ENCODE peak calls at places on chromosomes 12 and 14, in five cellular contexts. One of them, this sample, is unnamed.

GRCh38 chr14:68749487-68750475 is 43.1 kb downstream of the ZFP36L1 start:
- DNase-seq in thyroid gland: peak; percentile 60
- DNase-seq in OCI-LY7: no peak
- DNase-seq in left ventricle myocardium inferior: no peak
- DNase-seq in cardiac muscle cell: peak; percentile 81
- DNase-seq in this sample: no peak

GRCh38 chr14:67850066-67850830 is 30.7 kb downstream of the RAD51B start:
- DNase-seq in cardiac muscle cell: no peak
- DNase-seq in left ventricle myocardium inferior: no peak
- DNase-seq in thyroid gland: no peak
- DNase-seq in OCI-LY7: no peak
- DNase-seq in this sample: no peak

GRCh38 chr12:93347054-93347786 is 30.5 kb upstream of the NUDT4 start:
- DNase-seq in cardiac muscle cell: no peak
- DNase-seq in OCI-LY7: no peak
- DNase-seq in thyroid gland: no peak
- DNase-seq in left ventricle myocardium inferior: no peak
- DNase-seq in this sample: no peak

GRCh38 chr12:96120359-96121100 is 73.6 kb upstream of the ELK3 start:
- DNase-seq in OCI-LY7: no peak
- DNase-seq in thyroid gland: no peak
- DNase-seq in cardiac muscle cell: no peak
- DNase-seq in left ventricle myocardium inferior: no peak
- DNase-seq in this sample: no peak

GRCh38 chr14:63418020-63418419 is 99.3 kb upstream of the GPHB5 start:
- DNase-seq in cardiac muscle cell: no peak
- DNase-seq in OCI-LY7: no peak
- DNase-seq in thyroid gland: no peak
- DNase-seq in left ventricle myocardium inferior: no peak
- DNase-seq in this sample: no peak

GRCh38 chr12:106566771-106567170 is 16.0 kb upstream of the RFX4 start:
- DNase-seq in thyroid gland: no peak
- DNase-seq in OCI-LY7: no peak
- DNase-seq in cardiac muscle cell: no peak
- DNase-seq in left ventricle myocardium inferior: no peak
- DNase-seq in this sample: no peak

GRCh38 chr12:87196329-87196728 is 832.9 kb downstream of the C12orf50 start:
- DNase-seq in thyroid gland: no peak
- DNase-seq in OCI-LY7: no peak
- DNase-seq in cardiac muscle cell: no peak
- DNase-seq in left ventricle myocardium inferior: no peak
- DNase-seq in this sample: no peak

GRCh38 chr14:101037021-101037817 is 133.7 kb upstream of the RTL1 start:
- DNase-seq in left ventricle myocardium inferior: no peak
- DNase-seq in OCI-LY7: no peak
- DNase-seq in cardiac muscle cell: no peak
- DNase-seq in thyroid gland: no peak
- DNase-seq in this sample: no peak

GRCh38 chr14:85002846-85003245 is 527.1 kb upstream of the FLRT2 start:
- DNase-seq in left ventricle myocardium inferior: no peak
- DNase-seq in thyroid gland: no peak
- DNase-seq in OCI-LY7: no peak
- DNase-seq in cardiac muscle cell: no peak
- DNase-seq in this sample: no peak

GRCh38 chr12:110254971-110255540 is 26.0 kb upstream of the ATP2A2 start:
- DNase-seq in OCI-LY7: no peak
- DNase-seq in left ventricle myocardium inferior: no peak
- DNase-seq in cardiac muscle cell: no peak
- DNase-seq in thyroid gland: peak; percentile 60
- DNase-seq in this sample: no peak

GRCh38 chr14:52268191-52269061 is 928 bp downstream of the PTGDR start:
- DNase-seq in cardiac muscle cell: peak; percentile 14
- DNase-seq in OCI-LY7: no peak
- DNase-seq in left ventricle myocardium inferior: no peak
- DNase-seq in thyroid gland: no peak
- DNase-seq in this sample: no peak

GRCh38 chr12:28543021-28543890 is 353.0 kb downstream of the CCDC91 start:
- DNase-seq in thyroid gland: no peak
- DNase-seq in left ventricle myocardium inferior: no peak
- DNase-seq in cardiac muscle cell: no peak
- DNase-seq in OCI-LY7: no peak
- DNase-seq in this sample: no peak

GRCh38 chr12:92144045-92144630 is 1.5 kb downstream of the BTG1 start:
- DNase-seq in thyroid gland: peak; percentile 63
- DNase-seq in cardiac muscle cell: peak; percentile 94
- DNase-seq in left ventricle myocardium inferior: peak; percentile 57
- DNase-seq in OCI-LY7: peak; percentile 88
- DNase-seq in this sample: peak; percentile 45

GRCh38 chr14:99427632-99428315 is 52.9 kb downstream of the SETD3 start:
- DNase-seq in left ventricle myocardium inferior: no peak
- DNase-seq in OCI-LY7: no peak
- DNase-seq in cardiac muscle cell: no peak
- DNase-seq in thyroid gland: no peak
- DNase-seq in this sample: no peak

GRCh38 chr12:26636710-26637328 is 196.2 kb downstream of the ITPR2 start:
- DNase-seq in cardiac muscle cell: no peak
- DNase-seq in thyroid gland: no peak
- DNase-seq in OCI-LY7: no peak
- DNase-seq in left ventricle myocardium inferior: no peak
- DNase-seq in this sample: no peak

GRCh38 chr12:107570721-107571120 is 114.9 kb upstream of the PWP1 start:
- DNase-seq in thyroid gland: no peak
- DNase-seq in cardiac muscle cell: no peak
- DNase-seq in left ventricle myocardium inferior: no peak
- DNase-seq in OCI-LY7: no peak
- DNase-seq in this sample: no peak

GRCh38 chr12:47881826-47882427 is 22.9 kb downstream of the VDR start:
- DNase-seq in thyroid gland: no peak
- DNase-seq in OCI-LY7: no peak
- DNase-seq in cardiac muscle cell: no peak
- DNase-seq in left ventricle myocardium inferior: no peak
- DNase-seq in this sample: no peak

GRCh38 chr14:61498811-61499210 is 177.4 kb downstream of the PRKCH start:
- DNase-seq in left ventricle myocardium inferior: no peak
- DNase-seq in cardiac muscle cell: no peak
- DNase-seq in thyroid gland: peak; percentile 52
- DNase-seq in OCI-LY7: no peak
- DNase-seq in this sample: no peak

GRCh38 chr12:83823386-83824045 is 1089.1 kb downstream of the SLC6A15 start:
- DNase-seq in OCI-LY7: peak; percentile 55
- DNase-seq in thyroid gland: no peak
- DNase-seq in left ventricle myocardium inferior: no peak
- DNase-seq in cardiac muscle cell: peak; percentile 61
- DNase-seq in this sample: peak; percentile 67

GRCh38 chr12:105445261-105446015 is 114.9 kb downstream of the C12orf75 start:
- DNase-seq in left ventricle myocardium inferior: no peak
- DNase-seq in cardiac muscle cell: peak; percentile 23
- DNase-seq in OCI-LY7: no peak
- DNase-seq in thyroid gland: no peak
- DNase-seq in this sample: no peak

GRCh38 chr14:52802597-52802996 is 11.2 kb upstream of the GNPNAT1 start:
- DNase-seq in cardiac muscle cell: no peak
- DNase-seq in left ventricle myocardium inferior: no peak
- DNase-seq in OCI-LY7: no peak
- DNase-seq in thyroid gland: no peak
- DNase-seq in this sample: no peak

GRCh38 chr12:3557136-3557697 is 66.2 kb downstream of the PRMT8 start:
- DNase-seq in cardiac muscle cell: no peak
- DNase-seq in thyroid gland: no peak
- DNase-seq in left ventricle myocardium inferior: no peak
- DNase-seq in OCI-LY7: no peak
- DNase-seq in this sample: no peak

GRCh38 chr12:62931481-62931880 is 3.5 kb downstream of the PPM1H start:
- DNase-seq in OCI-LY7: no peak
- DNase-seq in cardiac muscle cell: no peak
- DNase-seq in left ventricle myocardium inferior: no peak
- DNase-seq in thyroid gland: no peak
- DNase-seq in this sample: no peak

GRCh38 chr12:2451025-2451424 is 343.7 kb upstream of the FKBP4 start:
- DNase-seq in OCI-LY7: no peak
- DNase-seq in thyroid gland: no peak
- DNase-seq in left ventricle myocardium inferior: no peak
- DNase-seq in cardiac muscle cell: no peak
- DNase-seq in this sample: no peak

GRCh38 chr12:4227046-4227445 is 46.5 kb upstream of the CCND2 start:
- DNase-seq in cardiac muscle cell: no peak
- DNase-seq in thyroid gland: no peak
- DNase-seq in OCI-LY7: no peak
- DNase-seq in left ventricle myocardium inferior: no peak
- DNase-seq in this sample: no peak

GRCh38 chr12:52307836-52308806 is 13.1 kb downstream of the KRT83 start:
- DNase-seq in left ventricle myocardium inferior: peak; percentile 35
- DNase-seq in cardiac muscle cell: peak; percentile 82
- DNase-seq in thyroid gland: peak; percentile 87
- DNase-seq in OCI-LY7: no peak
- DNase-seq in this sample: peak; percentile 60

GRCh38 chr14:99806841-99807240 is 13.6 kb downstream of the EML1 start:
- DNase-seq in left ventricle myocardium inferior: no peak
- DNase-seq in OCI-LY7: no peak
- DNase-seq in cardiac muscle cell: no peak
- DNase-seq in thyroid gland: no peak
- DNase-seq in this sample: no peak

GRCh38 chr14:21104448-21105060 is 3.7 kb downstream of the TMEM253 start:
- DNase-seq in cardiac muscle cell: peak; percentile 83
- DNase-seq in thyroid gland: peak; percentile 86
- DNase-seq in left ventricle myocardium inferior: peak; percentile 78
- DNase-seq in OCI-LY7: peak; percentile 80
- DNase-seq in this sample: peak; percentile 74

GRCh38 chr12:46489951-46490388 is 117.4 kb upstream of the SLC38A2 start:
- DNase-seq in thyroid gland: no peak
- DNase-seq in cardiac muscle cell: no peak
- DNase-seq in OCI-LY7: no peak
- DNase-seq in left ventricle myocardium inferior: no peak
- DNase-seq in this sample: no peak

GRCh38 chr14:24172871-24173281 is 996 bp downstream of the REC8 start:
- DNase-seq in thyroid gland: no peak
- DNase-seq in cardiac muscle cell: no peak
- DNase-seq in left ventricle myocardium inferior: no peak
- DNase-seq in OCI-LY7: no peak
- DNase-seq in this sample: no peak

GRCh38 chr12:3487027-3487426 is 4.0 kb upstream of the PRMT8 start:
- DNase-seq in OCI-LY7: no peak
- DNase-seq in thyroid gland: no peak
- DNase-seq in cardiac muscle cell: no peak
- DNase-seq in left ventricle myocardium inferior: no peak
- DNase-seq in this sample: no peak

GRCh38 chr14:79274641-79275366 is 936.5 kb downstream of the DIO2 start:
- DNase-seq in thyroid gland: no peak
- DNase-seq in OCI-LY7: no peak
- DNase-seq in left ventricle myocardium inferior: no peak
- DNase-seq in cardiac muscle cell: no peak
- DNase-seq in this sample: no peak

GRCh38 chr14:55446127-55446736 is 5.8 kb upstream of the TBPL2 start:
- DNase-seq in cardiac muscle cell: peak; percentile 93
- DNase-seq in left ventricle myocardium inferior: no peak
- DNase-seq in OCI-LY7: peak; percentile 71
- DNase-seq in thyroid gland: peak; percentile 79
- DNase-seq in this sample: no peak

GRCh38 chr12:86683568-86683991 is 427.4 kb upstream of the MGAT4C start:
- DNase-seq in OCI-LY7: no peak
- DNase-seq in left ventricle myocardium inferior: no peak
- DNase-seq in thyroid gland: no peak
- DNase-seq in cardiac muscle cell: no peak
- DNase-seq in this sample: no peak

GRCh38 chr12:100503228-100503628 is 29.6 kb downstream of the NR1H4 start:
- DNase-seq in thyroid gland: no peak
- DNase-seq in left ventricle myocardium inferior: no peak
- DNase-seq in OCI-LY7: no peak
- DNase-seq in cardiac muscle cell: no peak
- DNase-seq in this sample: no peak
- H3K27ac ChIP-seq in thyroid gland: no peak overlapping the region
- H3K27ac ChIP-seq in left ventricle myocardium inferior: no peak overlapping the region
- H3K27ac ChIP-seq in OCI-LY7: no peak overlapping the region
- H3K27ac ChIP-seq in cardiac muscle cell: no peak overlapping the region
- H3K27ac ChIP-seq in this sample: peak overlapping the region; percentile 84

DNA sequence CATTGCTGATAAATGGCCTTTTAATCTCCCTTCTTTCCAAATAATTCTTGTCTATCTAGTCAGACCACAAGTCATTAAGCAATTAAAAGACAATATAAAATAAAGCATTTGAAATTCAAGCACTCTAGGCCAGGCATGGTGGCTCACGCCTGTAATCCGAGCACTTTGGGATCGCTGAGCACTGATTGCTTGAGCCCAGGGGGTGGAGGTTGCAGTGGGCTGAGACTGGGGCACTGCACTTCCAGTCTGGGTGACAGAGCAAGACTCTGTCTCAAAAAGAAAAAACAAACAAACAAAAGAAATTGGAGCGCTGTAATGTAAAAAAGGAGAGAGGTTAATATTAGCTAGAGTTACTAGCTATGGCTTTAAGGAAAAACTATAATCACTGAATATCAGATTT is 30.5 kb upstream of the CSRP2 start:
- DNase-seq in thyroid gland: no peak
- DNase-seq in left ventricle myocardium inferior: no peak
- DNase-seq in cardiac muscle cell: no peak
- DNase-seq in OCI-LY7: no peak
- DNase-seq in this sample: no peak
- TF ChIP-seq CTCF in thyroid gland: no peak
- TF ChIP-seq CTCF in left ventricle myocardium inferior: no peak
- TF ChIP-seq CTCF in cardiac muscle cell: no peak
- TF ChIP-seq CTCF in OCI-LY7: no peak
- TF ChIP-seq CTCF in this sample: no peak

DNA sequence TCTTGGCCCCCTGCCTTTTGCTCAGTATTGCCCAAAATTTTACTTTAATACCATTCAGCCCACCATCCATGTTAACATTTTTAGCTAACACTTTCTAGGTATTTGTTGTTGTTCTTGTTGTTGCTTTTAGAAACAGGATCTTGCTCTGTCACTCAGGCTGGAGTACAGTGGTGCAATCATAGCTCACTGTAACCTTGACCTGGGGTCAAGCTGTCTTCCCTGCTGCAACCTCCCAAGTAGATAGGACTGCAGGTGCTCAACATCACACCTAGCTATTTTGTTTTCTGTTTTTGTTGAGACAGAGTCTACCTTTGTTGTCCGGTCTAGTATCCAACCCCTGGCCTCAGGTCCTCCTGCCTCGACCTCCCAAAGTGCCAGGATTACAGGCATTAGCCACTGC is 4.0 kb downstream of the MIPOL1 start:
- DNase-seq in cardiac muscle cell: no peak
- DNase-seq in OCI-LY7: no peak
- DNase-seq in thyroid gland: no peak
- DNase-seq in left ventricle myocardium inferior: no peak
- DNase-seq in this sample: no peak
- H3K27ac ChIP-seq in cardiac muscle cell: no peak overlapping the region
- H3K27ac ChIP-seq in OCI-LY7: no peak overlapping the region
- H3K27ac ChIP-seq in thyroid gland: no peak overlapping the region
- H3K27ac ChIP-seq in left ventricle myocardium inferior: no peak overlapping the region
- H3K27ac ChIP-seq in this sample: no peak overlapping the region

DNA sequence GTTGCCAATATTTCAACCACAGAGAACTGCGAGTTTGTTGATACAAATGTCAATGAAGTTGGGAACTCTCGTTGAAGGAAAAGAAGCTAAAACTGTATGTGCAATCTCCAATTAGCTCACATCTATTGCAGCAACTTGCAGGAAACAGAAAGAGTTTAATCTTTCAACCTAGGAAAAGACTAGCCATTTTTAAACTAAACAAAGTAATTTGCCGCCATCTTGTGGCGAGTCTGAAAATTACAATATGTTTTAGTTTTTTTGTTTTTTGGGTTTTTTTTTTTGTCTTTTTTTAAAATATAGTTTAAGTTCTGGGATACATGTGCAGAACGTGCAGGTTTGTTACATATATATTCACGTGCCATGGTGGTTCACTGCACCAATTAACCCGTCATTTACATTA is 131.2 kb upstream of the FOXG1 start:
- DNase-seq in OCI-LY7: peak; percentile 26
- DNase-seq in left ventricle myocardium inferior: no peak
- DNase-seq in thyroid gland: no peak
- DNase-seq in cardiac muscle cell: peak; percentile 39
- DNase-seq in this sample: no peak
- TF ChIP-seq CTCF in OCI-LY7: peak; percentile 73
- TF ChIP-seq CTCF in left ventricle myocardium inferior: peak; percentile 56
- TF ChIP-seq CTCF in thyroid gland: no peak
- TF ChIP-seq CTCF in cardiac muscle cell: peak; percentile 32
- TF ChIP-seq CTCF in this sample: peak; percentile 28